ENCODE peak calls at places on chromosomes 7 and 10, in four cellular contexts. T is stomach; D is CD4-positive, alpha-beta memory T cell; C is esophagus muscularis mucosa. K is an unnamed sample.

GRCh38 chr10:22414146-22414545 is 68.8 kb downstream of the SPAG6 start:
- DNase-seq in T (no peak), D (no peak), C (no peak), K (no peak)

GRCh38 chr10:73906524-73907447 is 4.1 kb upstream of the PLAU start:
- DNase-seq in T (no peak), D (no peak), C (peak; percentile 93), K (peak; percentile 79)

GRCh38 chr10:21144047-21144446 is 246.9 kb upstream of the NEBL start:
- DNase-seq in T (no peak), D (no peak), C (no peak), K (no peak)

GRCh38 chr7:27212587-27213149 is 12.8 kb upstream of the HOXA13 start:
- DNase-seq in T (no peak), D (no peak), C (no peak), K (no peak)

GRCh38 chr10:47111329-47111862 is 188.6 kb upstream of the GDF10 start:
- DNase-seq in T (no peak), D (no peak), C (peak; percentile 55), K (no peak)

GRCh38 chr7:43694399-43694748 is 34.9 kb downstream of the COA1 start:
- DNase-seq in T (no peak), D (no peak), C (no peak), K (no peak)

GRCh38 chr10:3435671-3436070 is 263.1 kb upstream of the PITRM1 start:
- DNase-seq in T (no peak), D (no peak), C (no peak), K (no peak)

GRCh38 chr10:104557966-104558365 is 83.1 kb upstream of the SORCS3 start:
- DNase-seq in T (no peak), D (no peak), C (peak; percentile 70), K (no peak)

GRCh38 chr10:60044221-60044620 is 137.9 kb upstream of the CCDC6 start:
- DNase-seq in T (no peak), D (no peak), C (no peak), K (no peak)

GRCh38 chr7:69776611-69777010 is 178.3 kb downstream of the AUTS2 start:
- DNase-seq in T (no peak), D (no peak), C (no peak), K (no peak)

GRCh38 chr7:65342723-65343629 is 30.7 kb upstream of the ZNF92 start:
- DNase-seq in T (no peak), D (no peak), C (no peak), K (no peak)

GRCh38 chr10:97479939-97480338 is 18.3 kb downstream of the MMS19 start:
- DNase-seq in T (no peak), D (no peak), C (no peak), K (no peak)
- H3K27ac ChIP-seq in T (no peak overlapping the region), D (no peak overlapping the region), C (no peak overlapping the region), K (no peak overlapping the region)

GRCh38 chr7:99833289-99833877 is 5.6 kb downstream of the CYP3A43 start:
- DNase-seq in T (no peak), D (no peak), C (no peak), K (no peak)

GRCh38 chr7:99837649-99838361 is 10.0 kb downstream of the CYP3A43 start:
- DNase-seq in T (no peak), D (no peak), C (no peak), K (no peak)

GRCh38 chr7:99831595-99831994 is 3.8 kb downstream of the CYP3A43 start:
- DNase-seq in T (no peak), D (no peak), C (no peak), K (no peak)

GRCh38 chr7:99835189-99835588 is 7.4 kb downstream of the CYP3A43 start:
- DNase-seq in T (no peak), D (no peak), C (no peak), K (no peak)

GRCh38 chr7:99834382-99834781 is 6.6 kb downstream of the CYP3A43 start:
- DNase-seq in T (no peak), D (no peak), C (no peak), K (no peak)
- H3K27ac ChIP-seq in T (no peak overlapping the region), D (no peak overlapping the region), C (no peak overlapping the region), K (no peak overlapping the region)

GRCh38 chr7:7352845-7353244 is 170.5 kb downstream of the C1GALT1 start:
- DNase-seq in T (no peak), D (no peak), C (no peak), K (no peak)

GRCh38 chr7:7351156-7351555 is 168.8 kb downstream of the C1GALT1 start:
- DNase-seq in T (no peak), D (no peak), C (no peak), K (no peak)

GRCh38 chr7:7354674-7355073 is 172.3 kb downstream of the C1GALT1 start:
- DNase-seq in T (no peak), D (no peak), C (no peak), K (no peak)

GRCh38 chr7:7349156-7349555 is 166.8 kb downstream of the C1GALT1 start:
- DNase-seq in T (no peak), D (no peak), C (no peak), K (no peak)

DNA sequence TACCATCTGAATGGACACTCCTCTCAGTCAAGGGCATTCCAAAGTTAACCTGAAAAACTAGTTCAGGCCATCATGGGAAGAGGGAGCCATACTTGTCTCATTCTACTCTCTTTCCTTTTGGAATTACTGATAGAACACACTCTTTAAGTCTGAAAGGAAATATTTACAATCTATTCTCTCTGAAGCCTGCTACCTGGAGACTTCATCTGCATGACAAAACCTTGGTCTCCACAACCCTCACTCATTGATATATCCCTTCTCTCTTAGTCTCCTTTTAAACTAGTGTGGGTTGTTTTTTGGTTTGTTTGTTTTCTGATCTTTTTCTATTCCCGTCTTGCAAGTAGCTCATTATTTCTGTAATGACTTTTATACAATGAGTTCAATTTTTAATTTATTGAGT is 169.5 kb downstream of the C1GALT1 start:
- DNase-seq in T (no peak), D (no peak), C (no peak), K (no peak)
- H3K27ac ChIP-seq in T (no peak overlapping the region), D (no peak overlapping the region), C (no peak overlapping the region), K (no peak overlapping the region)

GRCh38 chr10:110676016-110676415 is 31.9 kb downstream of the RBM20 start:
- DNase-seq in T (no peak), D (no peak), C (no peak), K (no peak)

GRCh38 chr10:110680473-110681020 is 36.4 kb downstream of the RBM20 start:
- DNase-seq in T (no peak), D (no peak), C (no peak), K (no peak)

GRCh38 chr10:110682348-110682747 is 38.2 kb downstream of the RBM20 start:
- DNase-seq in T (no peak), D (no peak), C (no peak), K (no peak)

GRCh38 chr10:110681023-110681681 is 37.0 kb downstream of the RBM20 start:
- DNase-seq in T (peak; percentile 43), D (peak; percentile 9), C (no peak), K (no peak)

GRCh38 chr10:110679633-110680472 is 35.7 kb downstream of the RBM20 start:
- DNase-seq in T (no peak), D (no peak), C (no peak), K (no peak)
- H3K27ac ChIP-seq in T (no peak overlapping the region), D (no peak overlapping the region), C (no peak overlapping the region), K (no peak overlapping the region)

GRCh38 chr10:79263951-79264350 is 83.3 kb upstream of the PPIF start:
- DNase-seq in T (no peak), D (no peak), C (no peak), K (no peak)

GRCh38 chr10:79266543-79267312 is 80.5 kb upstream of the PPIF start:
- DNase-seq in T (peak; percentile 47), D (no peak), C (no peak), K (no peak)

GRCh38 chr10:79262959-79263746 is 84.1 kb upstream of the PPIF start:
- DNase-seq in T (no peak), D (no peak), C (no peak), K (no peak)

GRCh38 chr10:79266092-79266491 is 81.2 kb upstream of the PPIF start:
- DNase-seq in T (no peak), D (no peak), C (no peak), K (no peak)

DNA sequence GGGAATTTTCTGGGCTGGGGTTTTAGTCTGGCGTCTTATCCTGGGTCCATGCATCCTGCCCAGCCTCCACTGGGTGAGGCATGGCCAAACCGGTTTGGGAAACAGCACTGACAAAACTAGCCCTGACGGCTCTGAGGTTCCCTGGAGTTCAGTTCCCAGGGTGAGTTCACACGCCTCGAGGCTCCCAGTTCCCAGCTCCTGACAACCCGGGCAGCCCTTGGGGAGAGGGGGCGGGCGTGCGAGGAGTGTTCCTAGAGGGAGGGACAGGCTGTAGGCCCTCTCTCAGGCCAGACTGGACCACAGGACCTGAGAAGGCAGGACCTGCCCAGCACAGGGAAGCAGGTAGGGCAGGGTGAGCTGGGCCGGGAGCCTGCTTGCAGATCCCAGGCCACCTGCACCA is 82.3 kb upstream of the PPIF start:
- DNase-seq in T (no peak), D (no peak), C (no peak), K (no peak)
- H3K27ac ChIP-seq in T (peak overlapping the region; percentile 89), D (no peak overlapping the region), C (peak overlapping the region; percentile 26), K (no peak overlapping the region)

DNA sequence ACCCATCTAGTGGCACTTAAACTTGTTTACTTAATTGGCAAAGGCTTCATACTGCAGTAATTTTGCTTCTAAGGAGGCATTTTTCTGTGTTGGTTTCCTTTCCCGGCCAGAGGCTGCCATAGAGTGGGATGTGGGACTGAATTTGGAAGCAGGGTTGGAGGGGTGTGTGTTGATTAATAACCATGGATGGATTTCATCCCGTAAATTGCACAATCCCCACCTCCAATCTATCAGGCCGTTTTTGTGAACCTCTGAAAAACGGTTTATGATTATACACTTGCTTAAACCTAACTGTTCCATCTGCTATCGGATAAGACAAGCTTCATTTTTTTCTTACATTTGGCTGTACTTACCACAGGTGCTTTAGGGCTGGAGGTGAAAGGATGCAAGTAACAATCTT is 1.3 kb downstream of the TMEM60 start:
- DNase-seq in T (no peak), D (no peak), C (no peak), K (no peak)
- H3K27ac ChIP-seq in T (peak overlapping the region; percentile 92), D (peak overlapping the region; percentile 66), C (peak overlapping the region; percentile 94), K (peak overlapping the region; percentile 80)

GRCh38 chr7:100267648-100268047 is 39.9 kb upstream of the SPDYE3 start:
- DNase-seq in T (no peak), D (no peak), C (no peak), K (no peak)

GRCh38 chr7:100275120-100275519 is 32.4 kb upstream of the SPDYE3 start:
- DNase-seq in T (no peak), D (no peak), C (no peak), K (no peak)

GRCh38 chr7:100266576-100267354 is 40.7 kb upstream of the SPDYE3 start:
- DNase-seq in T (no peak), D (no peak), C (no peak), K (no peak)

GRCh38 chr7:100271716-100272537 is 35.6 kb upstream of the SPDYE3 start:
- DNase-seq in T (peak; percentile 99), D (peak; percentile 98), C (peak; percentile 100), K (peak; percentile 98)
- H3K27ac ChIP-seq in T (peak overlapping the region; percentile 76), D (peak overlapping the region; percentile 55), C (peak overlapping the region; percentile 80), K (no peak overlapping the region)

K was measured in HL-60.